ENCODE peak calls at places on chromosome X, in four cellular contexts. I is HCT116, D is K562, G is prostate gland. W is an unnamed sample.

GRCh38 chrX:3518870-3519269 is 172.4 kb upstream of the MXRA5 start:
- DNase-seq in I (peak; percentile 63), D (no peak), G (no peak), W (no peak)

GRCh38 chrX:14697453-14697852 is 168.1 kb downstream of the GLRA2 start:
- DNase-seq in I (peak; percentile 34), D (peak; percentile 12), G (no peak), W (no peak)

GRCh38 chrX:24158881-24159280 is 9.4 kb downstream of the ZFX start:
- DNase-seq in I (no peak), D (no peak), G (no peak), W (no peak)

GRCh38 chrX:47146121-47146935 is 1.3 kb downstream of the RBM10 start:
- DNase-seq in I (no peak), D (no peak), G (no peak), W (no peak)

GRCh38 chrX:14124562-14124961 is 94.9 kb upstream of the GEMIN8 start:
- DNase-seq in I (no peak), D (no peak), G (no peak), W (no peak)

GRCh38 chrX:137352101-137352660 is 213.7 kb upstream of the ZIC3 start:
- DNase-seq in I (no peak), D (peak; percentile 12), G (no peak), W (no peak)

GRCh38 chrX:24862343-24862742 is 153.4 kb downstream of the ARX start:
- DNase-seq in I (no peak), D (no peak), G (no peak), W (no peak)

GRCh38 chrX:24014388-24015018 is 12.5 kb downstream of the KLHL15 start:
- DNase-seq in I (no peak), D (no peak), G (no peak), W (no peak)

GRCh38 chrX:68647156-68647957 is at the start of gene STARD8:
- DNase-seq in I (peak; percentile 32), D (peak; percentile 53), G (no peak), W (no peak)

GRCh38 chrX:147838465-147839131 is 73.1 kb upstream of the FMR1 start:
- DNase-seq in I (no peak), D (no peak), G (no peak), W (no peak)

GRCh38 chrX:13691845-13692334 is 3.0 kb downstream of the RAB9A start:
- DNase-seq in I (no peak), D (no peak), G (no peak), W (no peak)

GRCh38 chrX:117985241-117985640 is 131.4 kb downstream of the KLHL13 start:
- DNase-seq in I (no peak), D (no peak), G (no peak), W (no peak)

GRCh38 chrX:38126179-38126578 is 94.5 kb downstream of the SRPX start:
- DNase-seq in I (no peak), D (no peak), G (no peak), W (no peak)

GRCh38 chrX:43654431-43655150 is 1.5 kb upstream of the MAOA start:
- DNase-seq in I (peak; percentile 74), D (peak; percentile 84), G (peak; percentile 87), W (peak; percentile 62)
- TF ChIP-seq POLR2AphosphoS5 in I (peak; percentile 32), D (no peak), G (peak; percentile 92), W (no peak)

GRCh38 chrX:2486476-2487133 is 14.2 kb downstream of the DHRSX start:
- DNase-seq in I (no peak), D (no peak), G (no peak), W (no peak)

GRCh38 chrX:2485789-2486345 is 14.9 kb downstream of the DHRSX start:
- DNase-seq in I (no peak), D (no peak), G (no peak), W (no peak)

GRCh38 chrX:2484232-2484631 is 16.5 kb downstream of the DHRSX start:
- DNase-seq in I (no peak), D (no peak), G (no peak), W (no peak)

GRCh38 chrX:2484721-2485459 is 15.9 kb downstream of the DHRSX start:
- DNase-seq in I (no peak), D (no peak), G (no peak), W (no peak)

DNA sequence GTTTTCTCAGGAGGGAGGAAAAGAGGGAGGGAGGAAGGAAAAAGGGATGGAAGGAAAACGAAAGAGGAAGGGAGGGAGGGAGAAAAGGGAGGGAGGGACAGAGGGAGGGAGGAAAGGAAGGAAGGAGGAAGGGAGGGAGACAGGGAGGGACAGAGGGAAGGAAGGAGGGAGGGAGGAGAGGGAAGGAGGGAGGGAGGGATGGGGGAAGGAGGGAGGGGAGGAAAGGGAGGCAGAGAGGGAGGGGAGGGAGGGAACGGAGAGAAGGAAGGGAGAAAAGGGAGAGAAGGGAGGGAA is 15.4 kb downstream of the DHRSX start:
- DNase-seq in I (no peak), D (no peak), G (no peak), W (no peak)
- H3K27ac ChIP-seq in I (no peak overlapping the region), D (no peak overlapping the region), G (peak overlapping the region; percentile 61), W (no peak overlapping the region)

DNA sequence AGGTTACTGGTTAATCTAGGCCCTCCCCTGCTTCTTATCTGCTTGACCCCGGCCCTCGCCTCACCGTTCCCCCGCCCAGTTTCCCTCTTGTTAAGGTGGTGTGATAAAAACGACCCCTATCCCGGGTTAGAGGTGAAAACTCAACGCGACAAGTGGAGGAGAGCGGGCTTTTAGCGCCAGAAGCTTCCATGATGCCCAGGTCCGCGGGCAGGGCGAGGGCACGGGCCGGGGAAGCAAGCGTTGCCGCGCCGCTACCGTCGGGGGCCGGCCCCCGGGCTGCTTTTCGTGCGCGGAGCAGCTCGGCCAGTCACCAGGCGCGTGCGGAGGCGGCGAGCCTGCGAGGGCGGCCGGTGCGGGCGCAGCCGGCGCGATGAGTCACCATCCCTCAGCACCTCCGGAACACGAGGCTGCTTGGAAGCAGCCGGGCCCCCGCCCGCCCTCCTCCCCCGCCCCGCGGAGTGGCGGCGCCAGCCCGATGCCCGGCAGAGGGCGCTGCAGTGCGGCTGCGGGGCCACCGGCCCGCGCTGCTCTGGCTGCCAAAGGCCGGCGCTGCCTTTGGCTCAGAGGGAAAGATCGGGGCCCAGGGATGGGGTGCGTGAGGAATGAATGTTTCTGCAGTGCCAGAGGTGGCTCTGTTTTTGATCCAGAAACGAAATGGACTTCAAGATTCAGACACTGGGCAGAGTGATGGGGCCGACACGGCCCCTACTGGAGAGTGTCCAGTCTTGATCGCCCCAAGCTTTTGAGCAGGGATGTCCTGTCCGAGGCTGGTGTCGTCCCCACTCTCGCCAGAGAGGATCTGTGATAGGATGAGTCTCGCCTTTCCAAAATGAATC is 107.8 kb downstream of the NHSL2 start:
- DNase-seq in I (peak; percentile 55), D (peak; percentile 92), G (peak; percentile 76), W (peak; percentile 68)
- TF ChIP-seq POLR2AphosphoS5 in I (peak; percentile 17), D (no peak), G (no peak), W (no peak)

GRCh38 chrX:103742339-103742738 is 31.6 kb downstream of the TMEM31 start:
- DNase-seq in I (no peak), D (no peak), G (no peak), W (no peak)
- H3K27ac ChIP-seq in I (no peak overlapping the region), D (no peak overlapping the region), G (no peak overlapping the region), W (no peak overlapping the region)

GRCh38 chrX:48957477-48957826 is at the start of gene OTUD5:
- DNase-seq in I (no peak), D (peak; percentile 66), G (no peak), W (no peak)
- TF ChIP-seq POLR2AphosphoS5 in I (peak; percentile 50), D (no peak), G (no peak), W (no peak)

GRCh38 chrX:152958047-152958446 is 35.9 kb downstream of the PNMA5 start:
- DNase-seq in I (no peak), D (no peak), G (no peak), W (peak; percentile 60)
- H3K27ac ChIP-seq in I (peak overlapping the region; percentile 55), D (peak overlapping the region; percentile 59), G (no peak overlapping the region), W (peak overlapping the region; percentile 85)

GRCh38 chrX:39730671-39731389 is 366.9 kb downstream of the BCOR start:
- DNase-seq in I (no peak), D (peak; percentile 67), G (peak; percentile 83), W (peak; percentile 55)
- TF ChIP-seq POLR2AphosphoS5 in I (no peak), D (no peak), G (peak; percentile 79), W (no peak)

GRCh38 chrX:63751481-63751880 is 33.5 kb downstream of the ARHGEF9 start:
- DNase-seq in I (no peak), D (no peak), G (no peak), W (no peak)

GRCh38 chrX:63754141-63754859 is 30.7 kb downstream of the ARHGEF9 start:
- DNase-seq in I (no peak), D (no peak), G (no peak), W (no peak)

GRCh38 chrX:63747331-63747730 is 37.7 kb downstream of the ARHGEF9 start:
- DNase-seq in I (no peak), D (no peak), G (no peak), W (no peak)

GRCh38 chrX:63746715-63747114 is 38.3 kb downstream of the ARHGEF9 start:
- DNase-seq in I (no peak), D (no peak), G (no peak), W (no peak)

GRCh38 chrX:63750846-63751245 is 34.2 kb downstream of the ARHGEF9 start:
- DNase-seq in I (no peak), D (no peak), G (no peak), W (no peak)
- H3K27ac ChIP-seq in I (no peak overlapping the region), D (no peak overlapping the region), G (no peak overlapping the region), W (no peak overlapping the region)